ENCODE peak calls at places on chromosomes 13 and 19, in nine cellular contexts. V, X, O, D, J, B, G, K and A are unnamed samples.

GRCh38 chr13:44819245-44819644 is 170.0 kb downstream of the NUFIP1 start:
- DNase-seq in G (peak; percentile 73), V (no peak), X (no peak), J (peak; percentile 95), B (peak; percentile 93), D (no peak), K (no peak), O (no peak), A (peak; percentile 85)

GRCh38 chr19:45305007-45305406 is 17.7 kb downstream of the CKM start:
- DNase-seq in D (no peak), V (no peak), O (no peak), G (no peak), K (no peak), J (no peak), B (no peak), X (no peak), A (no peak)

GRCh38 chr19:55189424-55189823 is 9.3 kb upstream of the SYT5 start:
- DNase-seq in K (no peak), J (peak; percentile 95), V (peak; percentile 41), D (no peak), G (peak; percentile 97), O (no peak), B (peak; percentile 96), X (no peak), A (peak; percentile 60)

GRCh38 chr19:31338069-31338767 is 11.0 kb downstream of the TSHZ3 start:
- DNase-seq in J (peak; percentile 85), B (peak; percentile 42), X (no peak), K (peak; percentile 80), D (peak; percentile 88), G (peak; percentile 55), V (peak; percentile 87), O (peak; percentile 89), A (no peak)

GRCh38 chr13:27043013-27043412 is 128.6 kb downstream of the USP12 start:
- DNase-seq in B (peak; percentile 97), V (no peak), D (no peak), X (no peak), O (peak; percentile 27), K (peak; percentile 49), G (peak; percentile 99), J (peak; percentile 98), A (peak; percentile 64)

GRCh38 chr19:53461866-53462265 is 5.7 kb upstream of the ZNF813 start:
- DNase-seq in X (no peak), V (no peak), J (peak; percentile 3), G (no peak), D (no peak), K (no peak), O (no peak), B (no peak), A (no peak)

GRCh38 chr19:40623403-40624239 is 22.5 kb downstream of the LTBP4 start:
- DNase-seq in B (peak; percentile 98), K (peak; percentile 30), G (no peak), X (no peak), D (peak; percentile 96), J (peak; percentile 18), O (peak; percentile 98), V (peak; percentile 97), A (no peak)

GRCh38 chr13:20016649-20017364 is 58.3 kb downstream of the ZMYM2 start:
- DNase-seq in X (no peak), G (no peak), K (no peak), D (no peak), B (no peak), J (no peak), O (peak; percentile 30), V (peak; percentile 31), A (no peak)

GRCh38 chr19:56477429-56478338 is 539 bp upstream of the ZNF667 start:
- DNase-seq in D (peak; percentile 90), B (peak; percentile 87), X (no peak), G (peak; percentile 98), O (peak; percentile 87), K (peak; percentile 98), J (peak; percentile 91), V (peak; percentile 86), A (peak; percentile 82)

GRCh38 chr19:5063873-5064645 is 95.1 kb downstream of the KDM4B start:
- DNase-seq in X (no peak), D (no peak), V (no peak), K (no peak), J (no peak), B (no peak), G (no peak), O (no peak), A (no peak)

GRCh38 chr13:111325146-111325890 is 4.9 kb downstream of the TEX29 start:
- DNase-seq in B (no peak), O (no peak), D (no peak), G (no peak), X (no peak), V (peak; percentile 23), J (no peak), K (peak; percentile 53), A (no peak)

GRCh38 chr13:47067296-47067695 is 170.4 kb upstream of the HTR2A start:
- DNase-seq in B (no peak), J (no peak), X (no peak), V (no peak), O (no peak), D (no peak), K (no peak), G (no peak), A (no peak)

GRCh38 chr13:89066868-89067466 is 1395.8 kb downstream of the SLITRK5 start:
- DNase-seq in X (peak; percentile 21), J (peak; percentile 0), K (peak; percentile 19), V (peak; percentile 28), O (peak; percentile 84), B (peak; percentile 13), G (peak; percentile 46), D (peak; percentile 75), A (no peak)

DNA sequence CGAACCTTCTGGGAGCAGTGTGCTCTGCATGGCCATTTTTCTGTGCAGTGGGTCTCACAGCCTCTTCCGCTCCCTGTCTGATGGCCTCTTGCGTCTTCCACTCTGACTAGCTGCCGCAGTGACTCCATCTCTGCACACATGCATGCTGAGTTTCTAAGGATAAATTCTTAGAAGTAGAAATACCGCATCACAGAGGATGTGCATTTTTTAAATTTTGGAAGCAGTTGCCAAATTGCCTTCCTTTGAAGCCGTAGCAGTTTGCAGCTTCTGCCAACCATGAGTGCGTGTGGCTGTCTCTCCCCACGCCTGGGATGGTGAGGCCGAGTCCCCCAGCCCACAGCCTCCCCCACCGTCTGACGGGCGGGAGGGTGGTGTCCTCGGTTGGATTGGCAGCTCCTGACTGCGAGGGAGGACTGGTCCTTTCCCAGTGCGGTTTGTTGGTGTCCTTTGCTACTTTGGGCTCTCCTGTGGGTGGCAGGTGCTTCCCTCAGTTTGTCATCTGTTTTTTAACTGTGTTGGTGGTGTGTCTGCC is 9.8 kb downstream of the FZR1 start:
- DNase-seq in D (no peak), B (peak; percentile 54), K (no peak), V (no peak), O (no peak), J (peak; percentile 50), G (no peak), X (no peak), A (no peak)
- H3K4me2 ChIP-seq in D (no peak overlapping the region), B (no peak overlapping the region), K (no peak overlapping the region), V (no peak overlapping the region), O (peak overlapping the region; percentile 14), J (no peak overlapping the region), G (no peak overlapping the region), X (no peak overlapping the region), A (no peak overlapping the region)

DNA sequence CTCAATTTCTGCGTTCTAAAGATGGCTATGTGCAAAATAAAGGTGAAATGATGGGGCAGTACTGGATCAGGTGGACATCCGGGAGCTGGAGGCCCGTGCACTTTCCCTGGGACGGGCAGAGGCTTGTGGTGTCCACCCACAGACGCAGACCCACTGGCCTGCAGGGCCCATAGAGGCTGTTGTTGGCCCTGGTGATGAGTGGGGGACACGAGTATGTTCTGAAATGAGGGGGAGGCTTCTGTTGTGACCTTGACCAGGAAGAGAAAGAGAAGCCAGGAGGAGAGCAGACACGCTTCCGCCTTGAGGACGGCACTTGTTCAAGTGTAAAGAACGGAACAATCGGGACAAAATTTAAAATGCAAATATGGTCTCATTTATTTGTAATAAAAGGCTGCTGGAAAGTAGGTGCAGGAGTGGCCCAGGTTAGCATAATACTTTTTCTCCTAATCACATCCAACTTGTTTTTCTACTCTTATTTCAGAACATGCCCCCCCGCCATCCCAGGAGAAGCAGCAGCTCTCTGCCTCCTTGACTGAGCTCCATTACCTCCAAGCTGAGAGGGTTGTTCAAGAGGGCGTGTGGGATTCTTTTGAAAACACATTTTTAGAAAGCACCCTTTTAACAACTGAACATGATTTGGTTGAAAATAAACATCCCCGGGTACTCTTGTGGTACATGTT is 27.1 kb downstream of the ATP11A start:
- DNase-seq in K (no peak), X (no peak), O (no peak), J (no peak), G (no peak), V (no peak), D (no peak), B (no peak), A (no peak)
- H3K4me2 ChIP-seq in K (no peak overlapping the region), X (no peak overlapping the region), O (no peak overlapping the region), J (no peak overlapping the region), G (no peak overlapping the region), V (no peak overlapping the region), D (no peak overlapping the region), B (no peak overlapping the region), A (no peak overlapping the region)

GRCh38 chr19:58279925-58280316 is 1.2 kb downstream of the ZNF8 start:
- DNase-seq in J (no peak), O (no peak), D (no peak), B (no peak), G (no peak), K (no peak), X (no peak), V (no peak), A (no peak)
- H3K4me2 ChIP-seq in J (peak overlapping the region; percentile 85), O (peak overlapping the region; percentile 98), D (peak overlapping the region; percentile 97), B (peak overlapping the region; percentile 89), G (peak overlapping the region; percentile 90), K (peak overlapping the region; percentile 90), X (no peak overlapping the region), V (peak overlapping the region; percentile 93), A (peak overlapping the region; percentile 65)

GRCh38 chr19:11005521-11005920 is 44.7 kb downstream of the SMARCA4 start:
- DNase-seq in V (no peak), G (no peak), X (no peak), D (no peak), J (no peak), B (no peak), O (no peak), K (no peak), A (no peak)

GRCh38 chr19:11007376-11007775 is 46.5 kb downstream of the SMARCA4 start:
- DNase-seq in J (no peak), X (no peak), D (no peak), G (no peak), K (no peak), V (no peak), B (no peak), O (no peak), A (no peak)

GRCh38 chr19:11012507-11012906 is 51.7 kb downstream of the SMARCA4 start:
- DNase-seq in D (no peak), J (no peak), G (no peak), X (no peak), O (no peak), K (no peak), B (no peak), V (no peak), A (no peak)

GRCh38 chr19:11010041-11010440 is 49.2 kb downstream of the SMARCA4 start:
- DNase-seq in K (no peak), X (no peak), B (no peak), O (no peak), G (no peak), J (no peak), D (no peak), V (no peak), A (no peak)

DNA sequence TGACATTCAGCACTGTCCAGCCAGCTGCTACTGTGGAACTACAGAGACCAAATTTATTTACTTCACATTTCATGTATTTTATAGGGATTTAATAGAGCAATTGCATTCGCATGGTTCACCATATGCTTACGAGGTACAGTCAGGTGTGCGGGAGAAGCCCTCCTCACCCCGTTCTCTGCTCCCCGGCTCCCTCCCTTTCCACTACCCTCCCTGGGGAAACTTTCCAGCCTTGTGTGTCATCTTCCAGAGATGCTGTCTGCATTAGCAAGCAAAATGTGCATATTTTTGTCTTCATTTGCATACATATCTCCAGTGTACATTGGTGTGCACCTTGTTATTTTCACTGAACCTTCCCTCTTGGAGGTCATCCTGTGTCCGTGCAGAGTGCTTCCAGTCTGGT is 47.3 kb downstream of the SMARCA4 start:
- DNase-seq in K (no peak), O (no peak), B (no peak), V (no peak), J (no peak), X (no peak), G (no peak), D (no peak), A (no peak)
- H3K4me2 ChIP-seq in K (no peak overlapping the region), O (no peak overlapping the region), B (no peak overlapping the region), V (no peak overlapping the region), J (no peak overlapping the region), X (no peak overlapping the region), G (no peak overlapping the region), D (no peak overlapping the region), A (no peak overlapping the region)